ENCODE peak calls at places on chromosome 14, in ten cellular contexts. One of them, this sample, is unnamed.
A peak's percentile ranks its signal among the peaks of the same experiment; 100 is the strongest.

GRCh38 chr14:73780391-73780790 is 66.2 kb upstream of the PNMA1 start:
- DNase-seq in AG09309: no peak
- DNase-seq in ovary: no peak
- DNase-seq in endodermal cell: peak; percentile 32
- DNase-seq in choroid plexus epithelial cell: no peak
- DNase-seq in AG10803: no peak
- DNase-seq in tibial nerve: no peak
- DNase-seq in Peyer's patch: no peak
- DNase-seq in BJ: no peak
- DNase-seq in pancreas: no peak
- DNase-seq in this sample: no peak

GRCh38 chr14:95265106-95266094 is 54.3 kb downstream of the CLMN start:
- DNase-seq in AG09309: peak; percentile 23
- DNase-seq in endodermal cell: peak; percentile 49
- DNase-seq in tibial nerve: no peak
- DNase-seq in AG10803: peak; percentile 94
- DNase-seq in ovary: no peak
- DNase-seq in choroid plexus epithelial cell: peak; percentile 96
- DNase-seq in BJ: peak; percentile 37
- DNase-seq in pancreas: peak; percentile 83
- DNase-seq in Peyer's patch: peak; percentile 81
- DNase-seq in this sample: peak; percentile 63

GRCh38 chr14:67395876-67396189 is 16.1 kb downstream of the PLEK2 start:
- DNase-seq in Peyer's patch: no peak
- DNase-seq in endodermal cell: no peak
- DNase-seq in choroid plexus epithelial cell: no peak
- DNase-seq in tibial nerve: no peak
- DNase-seq in AG09309: no peak
- DNase-seq in pancreas: no peak
- DNase-seq in ovary: no peak
- DNase-seq in BJ: no peak
- DNase-seq in AG10803: peak; percentile 30
- DNase-seq in this sample: no peak

GRCh38 chr14:95840094-95840493 is 36.5 kb upstream of the TUNAR start:
- DNase-seq in tibial nerve: no peak
- DNase-seq in BJ: no peak
- DNase-seq in AG10803: no peak
- DNase-seq in Peyer's patch: no peak
- DNase-seq in pancreas: no peak
- DNase-seq in AG09309: no peak
- DNase-seq in endodermal cell: no peak
- DNase-seq in choroid plexus epithelial cell: no peak
- DNase-seq in ovary: no peak
- DNase-seq in this sample: no peak

GRCh38 chr14:63986789-63987533 is 134.2 kb downstream of the SYNE2 start:
- DNase-seq in Peyer's patch: peak; percentile 50
- DNase-seq in AG10803: peak; percentile 82
- DNase-seq in BJ: peak; percentile 4
- DNase-seq in ovary: no peak
- DNase-seq in endodermal cell: no peak
- DNase-seq in pancreas: no peak
- DNase-seq in tibial nerve: no peak
- DNase-seq in AG09309: peak; percentile 67
- DNase-seq in choroid plexus epithelial cell: peak; percentile 91
- DNase-seq in this sample: no peak

GRCh38 chr14:65949711-65950516 is 536.3 kb upstream of the CCDC196 start:
- DNase-seq in AG09309: no peak
- DNase-seq in AG10803: no peak
- DNase-seq in ovary: peak; percentile 19
- DNase-seq in BJ: no peak
- DNase-seq in Peyer's patch: peak; percentile 67
- DNase-seq in endodermal cell: peak; percentile 31
- DNase-seq in pancreas: peak; percentile 21
- DNase-seq in tibial nerve: no peak
- DNase-seq in choroid plexus epithelial cell: peak; percentile 47
- DNase-seq in this sample: no peak

GRCh38 chr14:47526591-47527244 is 148.7 kb downstream of the MDGA2 start:
- DNase-seq in endodermal cell: no peak
- DNase-seq in choroid plexus epithelial cell: no peak
- DNase-seq in Peyer's patch: no peak
- DNase-seq in AG09309: no peak
- DNase-seq in AG10803: no peak
- DNase-seq in tibial nerve: no peak
- DNase-seq in pancreas: no peak
- DNase-seq in ovary: no peak
- DNase-seq in BJ: no peak
- DNase-seq in this sample: no peak

GRCh38 chr14:32004300-32004699 is 72.8 kb upstream of the ARHGAP5 start:
- DNase-seq in ovary: no peak
- DNase-seq in AG09309: peak; percentile 49
- DNase-seq in choroid plexus epithelial cell: peak; percentile 82
- DNase-seq in AG10803: peak; percentile 76
- DNase-seq in Peyer's patch: no peak
- DNase-seq in pancreas: no peak
- DNase-seq in endodermal cell: no peak
- DNase-seq in tibial nerve: peak; percentile 27
- DNase-seq in BJ: peak; percentile 20
- DNase-seq in this sample: peak; percentile 51

GRCh38 chr14:100193417-100194357 is 34.2 kb upstream of the DEGS2 start:
- DNase-seq in tibial nerve: no peak
- DNase-seq in pancreas: no peak
- DNase-seq in endodermal cell: no peak
- DNase-seq in choroid plexus epithelial cell: no peak
- DNase-seq in AG10803: no peak
- DNase-seq in Peyer's patch: no peak
- DNase-seq in ovary: peak; percentile 37
- DNase-seq in BJ: no peak
- DNase-seq in AG09309: no peak
- DNase-seq in this sample: no peak

GRCh38 chr14:50943943-50944646 is at the start of gene PYGL:
- DNase-seq in ovary: peak; percentile 72
- DNase-seq in choroid plexus epithelial cell: peak; percentile 63
- DNase-seq in BJ: no peak
- DNase-seq in tibial nerve: peak; percentile 47
- DNase-seq in pancreas: peak; percentile 77
- DNase-seq in endodermal cell: peak; percentile 91
- DNase-seq in AG10803: peak; percentile 63
- DNase-seq in Peyer's patch: peak; percentile 67
- DNase-seq in AG09309: no peak
- DNase-seq in this sample: no peak
- TF ChIP-seq CTCF in ovary: no peak
- TF ChIP-seq CTCF in choroid plexus epithelial cell: no peak
- TF ChIP-seq CTCF in BJ: no peak
- TF ChIP-seq CTCF in tibial nerve: no peak
- TF ChIP-seq CTCF in pancreas: no peak
- TF ChIP-seq CTCF in endodermal cell: no peak
- TF ChIP-seq CTCF in AG10803: no peak
- TF ChIP-seq CTCF in Peyer's patch: no peak
- TF ChIP-seq CTCF in AG09309: no peak
- TF ChIP-seq CTCF in this sample: no peak

DNA sequence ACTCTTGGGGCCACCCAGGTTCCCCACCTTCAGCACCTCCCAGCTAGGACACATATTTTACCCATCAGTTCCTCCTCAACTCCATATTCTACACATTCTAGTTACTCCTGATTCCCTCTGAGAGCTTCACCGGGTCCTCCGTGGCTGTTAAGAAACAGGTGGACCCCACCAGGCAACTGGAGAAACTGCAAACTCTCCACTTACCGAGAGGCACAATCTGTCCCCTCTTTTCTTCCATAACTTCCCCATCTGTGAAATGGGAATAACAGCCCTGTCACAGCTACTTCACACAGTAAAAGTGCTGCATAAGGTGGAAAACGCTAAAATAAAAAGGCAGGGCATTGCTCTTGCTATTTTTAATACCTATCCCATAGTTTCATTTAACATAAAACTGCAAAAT is 1.5 kb downstream of the SLC7A8 start:
- DNase-seq in AG09309: no peak
- DNase-seq in BJ: no peak
- DNase-seq in AG10803: no peak
- DNase-seq in choroid plexus epithelial cell: no peak
- DNase-seq in tibial nerve: no peak
- DNase-seq in Peyer's patch: no peak
- DNase-seq in ovary: no peak
- DNase-seq in pancreas: no peak
- DNase-seq in endodermal cell: peak; percentile 53
- DNase-seq in this sample: no peak
- H3K4me3 ChIP-seq in AG09309: no peak overlapping the region
- H3K4me3 ChIP-seq in BJ: no peak overlapping the region
- H3K4me3 ChIP-seq in AG10803: no peak overlapping the region
- H3K4me3 ChIP-seq in choroid plexus epithelial cell: no peak overlapping the region
- H3K4me3 ChIP-seq in tibial nerve: no peak overlapping the region
- H3K4me3 ChIP-seq in Peyer's patch: peak overlapping the region; percentile 45
- H3K4me3 ChIP-seq in ovary: peak overlapping the region; percentile 67
- H3K4me3 ChIP-seq in pancreas: no peak overlapping the region
- H3K4me3 ChIP-seq in endodermal cell: peak overlapping the region; percentile 96
- H3K4me3 ChIP-seq in this sample: no peak overlapping the region

GRCh38 chr14:68509188-68509953 is 283.5 kb downstream of the ZFP36L1 start:
- DNase-seq in Peyer's patch: no peak
- DNase-seq in AG10803: no peak
- DNase-seq in BJ: no peak
- DNase-seq in endodermal cell: no peak
- DNase-seq in choroid plexus epithelial cell: peak; percentile 46
- DNase-seq in tibial nerve: no peak
- DNase-seq in pancreas: peak; percentile 14
- DNase-seq in ovary: no peak
- DNase-seq in AG09309: no peak
- DNase-seq in this sample: no peak

GRCh38 chr14:68510201-68510600 is 282.7 kb downstream of the ZFP36L1 start:
- DNase-seq in ovary: peak; percentile 64
- DNase-seq in pancreas: peak; percentile 19
- DNase-seq in choroid plexus epithelial cell: no peak
- DNase-seq in BJ: peak; percentile 83
- DNase-seq in endodermal cell: no peak
- DNase-seq in tibial nerve: peak; percentile 80
- DNase-seq in Peyer's patch: no peak
- DNase-seq in AG10803: peak; percentile 95
- DNase-seq in AG09309: peak; percentile 84
- DNase-seq in this sample: peak; percentile 94

GRCh38 chr14:68512088-68512487 is 280.8 kb downstream of the ZFP36L1 start:
- DNase-seq in tibial nerve: no peak
- DNase-seq in AG09309: no peak
- DNase-seq in pancreas: no peak
- DNase-seq in ovary: no peak
- DNase-seq in AG10803: peak; percentile 74
- DNase-seq in BJ: no peak
- DNase-seq in Peyer's patch: no peak
- DNase-seq in endodermal cell: no peak
- DNase-seq in choroid plexus epithelial cell: no peak
- DNase-seq in this sample: no peak

GRCh38 chr14:68511727-68512047 is 281.2 kb downstream of the ZFP36L1 start:
- DNase-seq in ovary: no peak
- DNase-seq in Peyer's patch: no peak
- DNase-seq in choroid plexus epithelial cell: no peak
- DNase-seq in endodermal cell: no peak
- DNase-seq in BJ: no peak
- DNase-seq in AG10803: no peak
- DNase-seq in tibial nerve: no peak
- DNase-seq in AG09309: no peak
- DNase-seq in pancreas: no peak
- DNase-seq in this sample: no peak

DNA sequence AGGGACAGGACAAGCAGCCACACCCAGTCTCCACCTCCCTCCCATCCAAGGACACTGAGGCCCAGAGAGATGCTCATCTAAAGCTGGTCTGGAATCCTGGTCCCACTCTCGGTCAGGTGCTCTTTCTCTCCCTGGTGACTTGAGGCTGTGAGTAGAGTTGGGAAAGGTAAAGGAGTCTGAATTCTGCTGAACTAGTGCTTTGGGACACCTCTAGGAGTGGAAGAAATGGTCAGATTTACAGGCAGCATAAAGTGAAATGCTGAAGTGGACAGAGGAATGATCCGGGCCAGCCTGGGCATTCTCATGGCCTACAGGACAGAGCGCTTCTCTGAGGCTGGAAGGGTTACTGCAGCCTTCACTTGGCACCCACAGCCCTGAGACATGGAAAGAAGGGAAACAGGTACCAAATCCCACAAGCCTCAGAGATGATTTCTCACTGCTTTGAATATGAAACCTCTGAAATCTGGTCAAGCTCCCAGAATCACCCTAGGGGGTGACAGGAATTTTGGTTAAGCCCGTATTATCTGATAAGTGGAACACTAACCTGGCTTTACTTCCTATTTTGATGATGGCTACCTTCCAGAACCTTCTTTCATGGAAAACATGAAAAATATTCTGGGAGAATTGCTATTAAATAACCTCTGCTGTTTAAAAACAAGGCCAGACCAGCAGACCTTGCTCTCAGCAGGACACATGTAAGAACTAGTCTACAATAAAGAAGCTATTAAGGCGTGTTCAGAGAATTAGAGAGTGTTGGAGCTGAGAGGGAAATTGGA is 281.7 kb downstream of the ZFP36L1 start:
- DNase-seq in endodermal cell: no peak
- DNase-seq in AG10803: no peak
- DNase-seq in tibial nerve: peak; percentile 31
- DNase-seq in choroid plexus epithelial cell: peak; percentile 39
- DNase-seq in Peyer's patch: no peak
- DNase-seq in pancreas: no peak
- DNase-seq in AG09309: no peak
- DNase-seq in ovary: no peak
- DNase-seq in BJ: no peak
- DNase-seq in this sample: no peak
- TF ChIP-seq CTCF in endodermal cell: peak; percentile 37
- TF ChIP-seq CTCF in AG10803: peak; percentile 15
- TF ChIP-seq CTCF in tibial nerve: no peak
- TF ChIP-seq CTCF in choroid plexus epithelial cell: peak; percentile 24
- TF ChIP-seq CTCF in Peyer's patch: no peak
- TF ChIP-seq CTCF in pancreas: no peak
- TF ChIP-seq CTCF in AG09309: no peak
- TF ChIP-seq CTCF in ovary: no peak
- TF ChIP-seq CTCF in BJ: peak; percentile 5
- TF ChIP-seq CTCF in this sample: no peak

GRCh38 chr14:37745657-37746056 is 150.2 kb downstream of the TTC6 start:
- DNase-seq in pancreas: no peak
- DNase-seq in AG10803: no peak
- DNase-seq in ovary: no peak
- DNase-seq in AG09309: no peak
- DNase-seq in BJ: no peak
- DNase-seq in Peyer's patch: no peak
- DNase-seq in tibial nerve: no peak
- DNase-seq in endodermal cell: no peak
- DNase-seq in choroid plexus epithelial cell: no peak
- DNase-seq in this sample: no peak

DNA sequence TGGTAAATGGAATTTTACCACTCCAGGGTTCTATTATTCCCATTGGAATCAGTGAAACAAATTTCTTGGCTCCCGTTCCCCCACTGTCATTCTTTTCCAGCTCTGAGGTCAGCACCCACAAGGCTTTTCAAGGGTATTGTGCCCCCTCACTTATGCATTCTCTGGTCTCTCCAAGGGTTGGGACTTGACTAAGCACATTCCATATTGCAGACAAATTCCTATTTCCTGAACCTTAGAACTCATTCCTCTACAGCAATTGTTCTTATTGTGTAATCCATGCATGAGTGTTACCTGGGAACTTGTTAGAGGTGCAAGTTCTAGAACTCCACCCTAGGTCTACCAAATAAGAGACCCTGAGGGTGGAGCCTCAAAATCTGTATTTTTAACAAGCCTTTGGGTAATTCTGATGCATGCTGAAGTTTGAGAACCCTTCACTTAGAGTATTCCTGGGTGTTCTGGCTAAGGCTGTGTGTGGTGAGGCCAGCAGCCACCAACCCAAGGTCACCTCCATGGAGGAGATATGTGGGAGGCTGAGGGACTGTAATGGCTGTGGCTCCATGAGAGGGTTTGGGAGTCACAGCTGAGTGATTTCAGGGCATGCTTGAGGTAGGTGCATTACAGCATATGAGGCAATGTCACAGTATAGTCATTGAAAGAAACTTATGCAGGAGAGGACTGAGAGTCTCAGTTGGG is 150.9 kb downstream of the TTC6 start:
- DNase-seq in endodermal cell: no peak
- DNase-seq in BJ: no peak
- DNase-seq in AG09309: no peak
- DNase-seq in choroid plexus epithelial cell: no peak
- DNase-seq in pancreas: no peak
- DNase-seq in ovary: no peak
- DNase-seq in AG10803: no peak
- DNase-seq in Peyer's patch: no peak
- DNase-seq in tibial nerve: no peak
- DNase-seq in this sample: no peak
- H3K4me3 ChIP-seq in endodermal cell: no peak overlapping the region
- H3K4me3 ChIP-seq in BJ: no peak overlapping the region
- H3K4me3 ChIP-seq in AG09309: no peak overlapping the region
- H3K4me3 ChIP-seq in choroid plexus epithelial cell: no peak overlapping the region
- H3K4me3 ChIP-seq in pancreas: no peak overlapping the region
- H3K4me3 ChIP-seq in ovary: no peak overlapping the region
- H3K4me3 ChIP-seq in AG10803: no peak overlapping the region
- H3K4me3 ChIP-seq in Peyer's patch: no peak overlapping the region
- H3K4me3 ChIP-seq in tibial nerve: no peak overlapping the region
- H3K4me3 ChIP-seq in this sample: no peak overlapping the region